ENCODE peak calls at places on chromosome 12, in seven cellular contexts. R, Y, A, L, D, B and M are unnamed samples.

GRCh38 chr12:6434205-6435180 is 10.3 kb upstream of the CD27 start:
- DNase-seq in Y (no peak), R (no peak), L (no peak), B (no peak), D (no peak), A (no peak), M (no peak)

GRCh38 chr12:29334911-29335310 is 46.1 kb downstream of the ERGIC2 start:
- DNase-seq in R (no peak), A (no peak), B (no peak), Y (no peak), L (no peak), D (no peak), M (no peak)

GRCh38 chr12:84183576-84183975 is 729.0 kb downstream of the SLC6A15 start:
- DNase-seq in Y (no peak), D (no peak), R (no peak), L (no peak), A (no peak), B (no peak), M (no peak)

GRCh38 chr12:127191124-127191523 is 1075.8 kb upstream of the TMEM132C start:
- DNase-seq in Y (no peak), D (no peak), A (no peak), L (no peak), B (no peak), R (no peak), M (no peak)

GRCh38 chr12:67671892-67672291 is 23.3 kb downstream of the DYRK2 start:
- DNase-seq in B (no peak), L (no peak), R (no peak), D (no peak), Y (no peak), A (no peak), M (no peak)

GRCh38 chr12:65086236-65086635 is 34.9 kb downstream of the WIF1 start:
- DNase-seq in D (no peak), L (no peak), R (no peak), B (no peak), Y (no peak), A (no peak), M (no peak)

GRCh38 chr12:100789146-100789545 is 5.4 kb upstream of the ANO4 start:
- DNase-seq in A (no peak), B (no peak), R (no peak), L (no peak), Y (no peak), D (no peak), M (no peak)

GRCh38 chr12:58745348-58746125 is 174.8 kb downstream of the LRIG3 start:
- DNase-seq in B (no peak), D (no peak), Y (no peak), L (no peak), R (no peak), A (no peak), M (no peak)

GRCh38 chr12:95151406-95151805 is 65.9 kb downstream of the FGD6 start:
- DNase-seq in L (no peak), B (no peak), D (no peak), A (no peak), Y (no peak), R (no peak), M (no peak)